ENCODE peak calls at places on chromosomes 11 and 22, in four cellular contexts. A, B, W and O are unnamed samples.

GRCh38 chr11:102727890-102728289 is 3.1 kb upstream of the MMP8 start:
- DNase-seq in A (no peak), B (no peak), W (no peak), O (no peak)

GRCh38 chr11:2300936-2301630 is 635 bp downstream of the C11orf21 start:
- DNase-seq in A (no peak), B (no peak), W (no peak), O (no peak)

GRCh38 chr11:62876712-62877111 is 4.0 kb upstream of the SLC3A2 start:
- DNase-seq in A (no peak), B (no peak), W (no peak), O (no peak)

GRCh38 chr11:32616903-32617302 is 33.3 kb downstream of the EIF3M start:
- DNase-seq in A (no peak), B (no peak), W (no peak), O (no peak)

GRCh38 chr22:45580703-45581381 is 78.2 kb downstream of the FBLN1 start:
- DNase-seq in A (no peak), B (no peak), W (no peak), O (no peak)

GRCh38 chr11:58058276-58059010 is 27.7 kb downstream of the OR6Q1 start:
- DNase-seq in A (no peak), B (no peak), W (no peak), O (no peak)

GRCh38 chr11:10113852-10114251 is 180.2 kb downstream of the SBF2 start:
- DNase-seq in A (no peak), B (no peak), W (no peak), O (no peak)

GRCh38 chr11:73177380-73178091 is 35.4 kb upstream of the FCHSD2 start:
- DNase-seq in A (peak), B (no peak), W (no peak), O (no peak)

GRCh38 chr22:27670701-27671412 is 130.7 kb downstream of the MN1 start:
- DNase-seq in A (peak), B (peak), W (no peak), O (peak)

GRCh38 chr11:71474771-71475483 is 21.9 kb downstream of the NADSYN1 start:
- DNase-seq in A (no peak), B (no peak), W (no peak), O (no peak)

GRCh38 chr22:50210378-50211139 is 9.7 kb downstream of the SELENOO start:
- DNase-seq in A (no peak), B (no peak), W (no peak), O (no peak)

GRCh38 chr11:128690746-128691091 is 3.2 kb upstream of the FLI1 start:
- DNase-seq in A (no peak), B (no peak), W (no peak), O (peak)

GRCh38 chr11:45919276-45919675 is 1.6 kb upstream of the PEX16 start:
- DNase-seq in A (no peak), B (no peak), W (no peak), O (no peak)

GRCh38 chr11:57545883-57546282 is 8.5 kb downstream of the SMTNL1 start:
- DNase-seq in A (no peak), B (no peak), W (no peak), O (no peak)

GRCh38 chr11:77175869-77176539 is 48.0 kb downstream of the MYO7A start:
- DNase-seq in A (no peak), B (no peak), W (no peak), O (peak)
- H2AFZ ChIP-seq in A (no peak), B (no peak), W (peak), O (peak)

DNA sequence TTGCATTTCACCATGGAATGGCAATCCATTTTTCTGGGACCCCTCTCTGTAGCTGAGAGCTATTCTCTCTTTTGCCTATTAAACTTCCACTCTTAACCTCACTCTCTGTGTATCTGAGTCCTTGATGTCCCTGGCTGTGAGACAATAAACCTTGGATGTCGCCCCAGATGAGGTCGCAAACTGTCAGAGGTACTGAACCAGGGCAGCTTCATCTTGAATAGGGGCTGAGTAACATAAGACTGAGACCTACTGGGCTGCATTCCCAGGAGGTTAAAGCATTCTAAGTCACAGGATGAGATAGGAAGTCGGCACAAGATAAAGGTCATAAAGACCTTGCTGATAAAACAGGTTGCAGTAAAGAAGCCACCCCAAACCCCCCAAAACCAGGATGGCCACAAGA is 68.0 kb downstream of the RSF1 start:
- DNase-seq in A (no peak), B (no peak), W (no peak), O (peak)
- H3K27ac ChIP-seq in A (no peak), B (no peak), W (no peak), O (peak)

GRCh38 chr22:42895541-42895981 is 38.5 kb upstream of the ARFGAP3 start:
- DNase-seq in A (no peak), B (no peak), W (no peak), O (no peak)
- TF ChIP-seq POLR2AphosphoS5 in A (no peak), B (no peak), W (no peak), O (no peak)

DNA sequence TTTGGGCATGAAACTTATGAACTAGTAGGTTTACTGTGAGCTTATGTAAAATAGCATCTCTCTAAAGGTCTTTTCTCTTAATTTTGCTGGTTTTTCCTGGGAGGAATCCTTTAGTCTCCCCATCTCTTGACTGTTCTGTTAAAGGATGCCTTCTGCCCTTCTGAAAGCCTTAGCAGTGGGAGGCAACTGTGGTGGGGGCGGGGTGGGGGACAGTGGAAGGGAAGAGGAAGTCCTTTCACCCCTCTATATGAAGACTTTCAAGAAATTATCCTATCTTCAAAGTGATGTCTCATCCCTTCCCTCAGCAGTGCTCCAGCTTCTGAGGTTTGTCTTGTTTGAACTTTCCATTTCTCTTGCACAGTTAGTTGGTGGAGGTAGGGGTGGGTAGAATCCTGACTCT is 73.1 kb downstream of the ELP4 start:
- DNase-seq in A (no peak), B (no peak), W (no peak), O (peak)
- H2AFZ ChIP-seq in A (no peak), B (no peak), W (no peak), O (no peak)

GRCh38 chr11:130826572-130826971 is 89.7 kb downstream of the SNX19 start:
- DNase-seq in A (no peak), B (no peak), W (no peak), O (no peak)

GRCh38 chr11:130829801-130830562 is 86.3 kb downstream of the SNX19 start:
- DNase-seq in A (no peak), B (no peak), W (no peak), O (no peak)

GRCh38 chr11:130825621-130826020 is 90.7 kb downstream of the SNX19 start:
- DNase-seq in A (no peak), B (no peak), W (no peak), O (no peak)

GRCh38 chr11:130828741-130829140 is 87.5 kb downstream of the SNX19 start:
- DNase-seq in A (no peak), B (no peak), W (no peak), O (no peak)

GRCh38 chr11:130827697-130828377 is 88.4 kb downstream of the SNX19 start:
- DNase-seq in A (peak), B (peak), W (no peak), O (peak)
- H3K27ac ChIP-seq in A (no peak), B (no peak), W (no peak), O (no peak)

GRCh38 chr11:19789840-19790710 is 77.4 kb downstream of the NAV2 start:
- DNase-seq in A (no peak), B (no peak), W (no peak), O (no peak)
- TF ChIP-seq POLR2AphosphoS5 in A (no peak), B (no peak), W (no peak), O (no peak)

GRCh38 chr11:75576445-75577049 is 14.5 kb downstream of the SERPINH1 start:
- DNase-seq in A (no peak), B (no peak), W (peak), O (peak)
- H2AFZ ChIP-seq in A (no peak), B (no peak), W (peak), O (no peak)

DNA sequence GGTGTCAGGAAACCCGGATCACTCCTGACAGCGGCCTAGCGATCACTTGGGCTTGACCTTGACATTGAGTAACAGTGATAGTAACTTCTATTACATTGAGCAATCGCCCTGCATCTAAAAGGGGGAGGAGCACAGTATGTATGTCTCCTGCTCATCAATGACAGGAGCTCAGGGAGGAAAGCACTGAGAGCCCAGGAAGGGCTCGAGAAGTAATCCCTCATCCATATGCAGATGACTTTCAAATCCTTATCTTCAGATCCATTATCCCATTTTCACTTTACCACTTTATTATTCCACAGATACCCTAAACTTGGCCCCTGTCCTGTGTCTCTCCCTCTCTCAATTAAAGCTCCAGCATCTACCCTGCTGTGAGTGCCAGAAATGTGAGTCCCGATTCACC is 47.8 kb downstream of the ABTB2 start:
- DNase-seq in A (peak), B (no peak), W (no peak), O (peak)
- H3K27ac ChIP-seq in A (peak), B (no peak), W (no peak), O (no peak)

GRCh38 chr11:65314501-65315203 is at the start of gene CDC42EP2:
- DNase-seq in A (peak), B (peak), W (no peak), O (peak)
- TF ChIP-seq POLR2AphosphoS5 in A (peak), B (peak), W (no peak), O (peak)